ENCODE peak calls at places on chromosomes 11 and 22, in four cellular contexts. C is HCT116, M is H1, T is HepG2. U is an unnamed sample.

GRCh38 chr11:14148653-14149273 is 186.2 kb downstream of the SPON1 start:
- DNase-seq in T (peak; percentile 16), M (no peak), C (peak; percentile 29), U (peak; percentile 10)

GRCh38 chr11:102341844-102342318 is 5.1 kb upstream of the BIRC2 start:
- DNase-seq in C (peak; percentile 89), M (peak; percentile 75), T (peak; percentile 78), U (peak; percentile 96)

GRCh38 chr11:78961938-78962701 is 387.5 kb upstream of the NARS2 start:
- DNase-seq in M (peak; percentile 71), C (no peak), T (no peak), U (peak; percentile 43)

GRCh38 chr11:128894685-128895084 is 3.5 kb downstream of the KCNJ5 start:
- DNase-seq in C (no peak), T (peak; percentile 8), M (no peak), U (peak; percentile 21)

GRCh38 chr22:32932176-32932575 is 126.0 kb downstream of the SYN3 start:
- DNase-seq in M (no peak), C (no peak), T (peak; percentile 31), U (no peak)

GRCh38 chr22:28296452-28296851 is 377.4 kb upstream of the PITPNB start:
- DNase-seq in T (peak; percentile 21), M (no peak), C (no peak), U (no peak)

GRCh38 chr11:1559103-1559951 is 12.7 kb downstream of the DUSP8 start:
- DNase-seq in T (no peak), M (peak; percentile 80), C (no peak), U (no peak)

GRCh38 chr11:58622344-58622743 is at the start of gene CNTF:
- DNase-seq in T (no peak), M (no peak), C (no peak), U (no peak)

GRCh38 chr11:699753-700152 is 4.1 kb downstream of the TMEM80 start:
- DNase-seq in M (no peak), C (no peak), T (no peak), U (no peak)

GRCh38 chr11:12137938-12138731 is 27.7 kb downstream of the MICAL2 start:
- DNase-seq in C (no peak), M (no peak), T (no peak), U (no peak)

GRCh38 chr11:94469416-94469815 is 24.2 kb downstream of the MRE11 start:
- DNase-seq in M (no peak), T (no peak), C (no peak), U (no peak)

GRCh38 chr11:86726118-86726748 is 53.8 kb upstream of the ME3 start:
- DNase-seq in C (peak; percentile 61), M (no peak), T (no peak), U (no peak)

GRCh38 chr11:11311169-11311568 is 41.9 kb downstream of the CSNK2A3 start:
- DNase-seq in M (no peak), C (no peak), T (no peak), U (no peak)

GRCh38 chr11:57303280-57303989 is 21.3 kb downstream of the TNKS1BP1 start:
- DNase-seq in M (no peak), T (no peak), C (no peak), U (no peak)

GRCh38 chr11:112784323-112785073 is 176.7 kb upstream of the NCAM1 start:
- DNase-seq in C (no peak), T (no peak), M (no peak), U (peak; percentile 14)

GRCh38 chr22:38982008-38982927 is at the start of gene APOBEC3B:
- DNase-seq in T (peak; percentile 86), M (no peak), C (peak; percentile 81), U (peak; percentile 89)

GRCh38 chr22:38709306-38709705 is 3.6 kb downstream of the GTPBP1 start:
- DNase-seq in M (no peak), C (no peak), T (no peak), U (no peak)

GRCh38 chr11:125338886-125339811 is 156.9 kb downstream of the FEZ1 start:
- DNase-seq in M (no peak), T (no peak), C (no peak), U (no peak)

GRCh38 chr11:127521413-127521812 is 520.8 kb upstream of the KIRREL3 start:
- DNase-seq in M (no peak), T (no peak), C (no peak), U (no peak)

GRCh38 chr11:115613986-115614625 is 109.9 kb upstream of the CADM1 start:
- DNase-seq in M (no peak), C (no peak), T (peak; percentile 12), U (no peak)

GRCh38 chr11:74449369-74449931 is 17.9 kb downstream of the KCNE3 start:
- DNase-seq in M (no peak), C (peak; percentile 57), T (peak; percentile 52), U (peak; percentile 50)

GRCh38 chr11:2778630-2779498 is 79.1 kb upstream of the KCNQ1OT1 start:
- DNase-seq in T (peak; percentile 66), M (peak; percentile 42), C (no peak), U (peak; percentile 97)

GRCh38 chr11:44747339-44747738 is 20.6 kb downstream of the TSPAN18 start:
- DNase-seq in T (no peak), C (no peak), M (no peak), U (no peak)

GRCh38 chr22:29002603-29003002 is 59.0 kb downstream of the C22orf31 start:
- DNase-seq in C (no peak), T (no peak), M (no peak), U (no peak)

GRCh38 chr11:93753241-93753640 is 11.8 kb downstream of the C11orf54 start:
- DNase-seq in C (no peak), T (no peak), M (no peak), U (no peak)

GRCh38 chr11:95884364-95884763 is 39.5 kb downstream of the MTMR2 start:
- DNase-seq in C (no peak), T (no peak), M (no peak), U (no peak)

GRCh38 chr11:15309296-15309695 is 194.6 kb downstream of the INSC start:
- DNase-seq in T (no peak), M (no peak), C (no peak), U (no peak)

GRCh38 chr11:78313181-78313788 is 104.3 kb downstream of the GAB2 start:
- DNase-seq in C (peak; percentile 10), M (no peak), T (peak; percentile 36), U (no peak)

GRCh38 chr11:101862410-101863233 is 52.2 kb upstream of the CEP126 start:
- DNase-seq in C (peak; percentile 67), T (peak; percentile 76), M (no peak), U (no peak)

GRCh38 chr11:33445761-33446161 is 188.6 kb downstream of the HIPK3 start:
- DNase-seq in C (no peak), M (no peak), T (peak; percentile 35), U (no peak)

GRCh38 chr11:57294225-57295131 is 30.3 kb downstream of the TNKS1BP1 start:
- DNase-seq in T (no peak), M (no peak), C (no peak), U (no peak)

GRCh38 chr11:6542727-6543126 is 45.6 kb downstream of the DNHD1 start:
- DNase-seq in T (no peak), C (no peak), M (no peak), U (no peak)

GRCh38 chr11:33263549-33263948 is 6.4 kb downstream of the HIPK3 start:
- DNase-seq in C (no peak), T (no peak), M (no peak), U (peak; percentile 9)

GRCh38 chr11:60994450-60995135 is 23.1 kb downstream of the CD6 start:
- DNase-seq in C (no peak), T (no peak), M (no peak), U (no peak)

GRCh38 chr11:58788355-58789023 is 56.0 kb downstream of the GLYATL2 start:
- DNase-seq in T (peak; percentile 67), C (peak; percentile 34), M (peak; percentile 46), U (peak; percentile 65)

GRCh38 chr22:25566812-25567211 is 2.3 kb downstream of the GRK3 start:
- DNase-seq in M (no peak), C (no peak), T (no peak), U (no peak)

DNA sequence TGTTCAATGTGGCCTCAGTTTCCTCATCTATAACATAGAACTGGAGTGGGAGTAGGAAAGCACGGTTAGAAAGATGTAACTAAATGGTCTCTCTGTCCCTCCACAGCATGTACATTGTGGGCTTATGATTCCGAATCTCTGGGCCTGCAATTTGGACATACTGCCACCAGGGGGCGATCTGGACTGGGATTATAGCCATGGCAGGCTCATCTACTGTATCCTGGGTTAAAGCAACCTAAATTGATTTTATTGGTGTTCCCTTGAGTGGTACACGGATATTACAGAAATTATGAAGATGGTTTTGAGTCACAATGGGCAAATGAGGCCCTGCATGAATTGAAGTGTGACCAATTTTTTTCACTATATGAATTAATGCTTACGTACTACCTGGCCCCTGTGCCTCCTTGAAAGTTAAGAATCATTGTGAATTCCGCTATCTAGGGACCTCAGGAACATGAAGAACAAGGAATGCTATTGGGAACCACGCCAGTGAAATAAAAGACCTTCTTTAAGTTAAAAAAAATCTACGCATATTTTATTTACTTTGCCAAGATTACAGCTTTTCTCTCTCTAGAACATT is 32.9 kb downstream of the TST start:
- DNase-seq in M (peak; percentile 87), C (no peak), T (no peak), U (peak; percentile 59)
- TF ChIP-seq FOSL1 in M (no peak), C (no peak), T (no peak), U (no peak)

GRCh38 chr11:133940034-133940433 is 16.7 kb downstream of the IGSF9B start:
- DNase-seq in M (no peak), T (no peak), C (no peak), U (no peak)

GRCh38 chr11:133942594-133942993 is 14.2 kb downstream of the IGSF9B start:
- DNase-seq in M (no peak), C (no peak), T (no peak), U (no peak)

GRCh38 chr11:133943950-133944698 is 12.6 kb downstream of the IGSF9B start:
- DNase-seq in C (no peak), M (no peak), T (no peak), U (no peak)

GRCh38 chr11:133939558-133939957 is 17.2 kb downstream of the IGSF9B start:
- DNase-seq in T (no peak), C (no peak), M (no peak), U (no peak)

GRCh38 chr11:133941546-133941945 is 15.2 kb downstream of the IGSF9B start:
- DNase-seq in T (no peak), M (no peak), C (no peak), U (no peak)
- TF ChIP-seq FOSL1 in T (no peak), M (no peak), C (no peak), U (no peak)

DNA sequence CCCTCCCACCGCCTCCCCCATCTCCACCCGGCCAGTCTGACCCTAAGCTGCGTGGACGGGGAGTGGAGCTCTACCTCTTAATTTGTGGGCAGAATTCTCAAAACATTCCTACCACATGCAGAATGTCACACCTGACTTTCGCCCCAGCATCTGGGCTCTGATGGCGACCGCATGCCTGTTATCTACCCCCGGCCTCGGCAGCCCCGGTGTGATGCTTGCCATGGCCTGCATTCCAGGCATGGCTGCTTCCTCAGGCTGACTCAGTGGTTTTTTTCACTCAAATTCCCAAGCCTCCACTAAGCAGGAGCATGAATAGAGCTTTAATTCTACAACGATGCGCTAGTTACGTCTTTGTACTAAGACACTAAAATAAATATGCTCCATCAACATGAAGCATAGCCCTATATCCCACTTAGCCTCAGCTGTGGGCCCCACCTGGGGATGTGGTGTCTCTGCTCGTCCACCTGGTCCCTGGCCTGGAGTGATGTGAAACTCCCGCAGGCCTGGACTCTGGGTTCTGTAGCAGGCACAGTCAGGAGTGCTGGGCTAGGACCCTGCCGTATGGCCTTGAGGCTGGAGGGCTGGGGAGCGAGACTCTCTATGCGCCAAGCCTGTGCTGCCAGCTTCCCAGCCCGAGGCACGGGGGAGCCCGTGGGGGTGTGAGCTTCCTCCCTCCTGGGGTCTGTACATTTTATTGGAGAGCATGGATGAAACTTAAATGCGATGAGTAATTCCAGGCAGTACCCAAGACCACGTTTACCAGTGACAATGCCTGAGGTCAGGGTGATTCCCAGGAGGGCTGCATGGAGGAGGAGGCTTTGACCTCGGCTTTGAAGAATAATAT is 153.2 kb downstream of the CTTN start:
- DNase-seq in M (no peak), T (no peak), C (no peak), U (no peak)
- TF ChIP-seq FOSL1 in M (no peak), T (no peak), C (no peak), U (no peak)

GRCh38 chr11:134069426-134069921 is 602 bp downstream of the JAM3 start:
- DNase-seq in M (no peak), T (no peak), C (no peak), U (no peak)
- TF ChIP-seq FOSL1 in M (no peak), T (no peak), C (no peak), U (no peak)

U was measured in K562.